ENCODE peak calls at places on chromosomes 3 and 15, in six cellular contexts. H is ovary, P is AG10803, V is cardiac muscle cell, L is progenitor cell of endocrine pancreas, R is GM10248. T is an unnamed sample.

GRCh38 chr3:125381314-125381713 is 6.2 kb upstream of the ZNF148 start:
- DNase-seq in L (no peak), V (no peak), R (no peak), P (peak), H (no peak), T (no peak)

GRCh38 chr3:180640987-180641386 is 38.3 kb downstream of the CCDC39 start:
- DNase-seq in V (no peak), H (no peak), P (no peak), L (no peak), R (no peak), T (no peak)

GRCh38 chr15:57541271-57541670 is 50.4 kb upstream of the MYZAP start:
- DNase-seq in P (no peak), R (no peak), V (no peak), H (no peak), L (no peak), T (no peak)

GRCh38 chr15:37109151-37109912 is 9.0 kb upstream of the MEIS2 start:
- DNase-seq in P (no peak), V (no peak), L (no peak), R (no peak), H (no peak), T (no peak)

GRCh38 chr3:183802989-183803388 is 22.4 kb downstream of the MAP6D1 start:
- DNase-seq in P (no peak), R (no peak), V (no peak), H (no peak), L (no peak), T (peak)

GRCh38 chr3:27883266-27883665 is 161.1 kb upstream of the EOMES start:
- DNase-seq in P (no peak), R (no peak), V (no peak), L (no peak), H (no peak), T (no peak)

GRCh38 chr15:44157679-44158078 is 37.4 kb downstream of the FRMD5 start:
- DNase-seq in R (no peak), L (no peak), H (no peak), P (peak), V (no peak), T (no peak)

GRCh38 chr15:55358471-55358870 is 39.4 kb downstream of the PIGB start:
- DNase-seq in H (no peak), V (no peak), P (no peak), L (no peak), R (no peak), T (no peak)

GRCh38 chr15:76468722-76469121 is 132.1 kb downstream of the ISL2 start:
- DNase-seq in H (no peak), P (no peak), L (no peak), R (no peak), V (no peak), T (no peak)

GRCh38 chr3:153285194-153285641 is 123.2 kb downstream of the RAP2B start:
- DNase-seq in L (no peak), V (peak), H (no peak), R (no peak), P (peak), T (no peak)

GRCh38 chr3:107846282-107846852 is 244.5 kb downstream of the CD47 start:
- DNase-seq in V (peak), R (peak), H (peak), L (peak), P (peak), T (peak)

GRCh38 chr15:42284551-42284950 is 11.3 kb upstream of the TMEM87A start:
- DNase-seq in L (no peak), R (no peak), V (no peak), P (no peak), H (no peak), T (no peak)

GRCh38 chr3:145899229-145899628 is 261.8 kb downstream of the PLOD2 start:
- DNase-seq in H (no peak), P (no peak), L (no peak), V (no peak), R (no peak), T (no peak)

GRCh38 chr3:39099242-39099641 is 8.2 kb downstream of the GORASP1 start:
- DNase-seq in P (no peak), L (no peak), V (no peak), H (no peak), R (no peak), T (no peak)

DNA sequence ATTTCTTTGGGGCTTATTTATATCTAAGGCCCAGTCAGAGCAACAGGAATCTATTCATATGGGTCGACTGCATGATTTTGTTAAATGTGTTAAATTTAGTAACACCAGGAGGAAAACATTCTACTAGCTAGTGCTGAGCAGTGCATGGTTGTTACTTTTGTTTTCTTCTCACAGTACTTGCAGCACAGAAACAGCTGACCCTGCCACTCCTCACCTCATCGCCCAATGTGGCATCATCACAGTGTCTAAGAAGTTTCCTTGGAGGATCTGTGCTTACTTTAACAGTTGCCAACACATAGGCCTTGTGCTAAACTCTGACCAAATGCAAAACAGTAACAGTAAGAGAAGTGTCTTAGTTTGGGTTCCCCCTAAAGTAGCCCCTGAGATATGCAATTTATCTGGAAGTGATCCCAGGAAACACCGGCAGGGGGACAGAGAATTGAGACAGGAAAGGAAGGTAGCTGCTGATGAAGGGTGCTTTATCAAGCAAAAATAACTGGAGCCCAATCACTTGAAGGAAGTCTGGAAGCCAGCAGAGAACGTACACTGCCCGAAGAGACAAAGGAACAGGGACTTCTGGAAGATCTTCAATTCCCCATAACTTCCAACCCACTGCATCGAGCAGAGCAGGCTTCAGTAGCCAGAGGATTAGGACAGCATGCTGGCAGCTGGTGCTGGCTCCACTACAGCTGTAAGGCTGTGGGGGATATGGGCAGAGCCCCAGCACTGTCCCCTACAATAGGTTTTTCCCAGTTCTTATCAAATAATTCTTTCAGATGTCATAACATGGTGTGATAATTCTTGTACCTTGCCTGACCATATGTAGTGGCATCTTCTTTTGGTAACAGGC is 36.0 kb upstream of the ULK4 start:
- DNase-seq in P (no peak), R (no peak), L (no peak), H (no peak), V (peak), T (no peak)
- TF ChIP-seq CTCF in P (peak), R (no peak), L (peak), H (no peak), V (peak), T (peak)

DNA sequence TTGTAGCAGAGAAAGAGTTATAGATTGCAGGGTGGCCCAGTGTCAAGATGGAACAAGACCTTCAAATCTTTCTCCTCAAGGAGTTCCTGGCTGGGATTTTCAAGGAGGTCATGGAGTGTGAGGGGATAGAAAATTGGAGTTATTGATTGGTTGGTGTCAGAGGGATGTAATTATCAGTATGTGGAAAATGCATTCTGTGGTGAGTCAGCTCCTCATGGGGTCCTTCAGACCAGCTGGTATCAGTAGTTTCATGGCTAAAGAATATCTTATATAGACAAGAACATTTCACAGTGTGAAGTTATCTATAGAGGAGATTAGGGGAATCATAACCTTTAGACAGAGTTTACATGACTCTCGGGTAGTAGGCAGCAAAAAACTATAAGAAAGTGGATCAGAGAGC is 1114.0 kb upstream of the GBE1 start:
- DNase-seq in H (no peak), P (no peak), L (no peak), R (no peak), V (no peak), T (no peak)
- TF ChIP-seq CTCF in H (no peak), P (no peak), L (no peak), R (no peak), V (no peak), T (no peak)

GRCh38 chr3:59463253-59463652 is 413.4 kb upstream of the CFAP20DC start:
- DNase-seq in P (no peak), L (no peak), R (no peak), H (no peak), V (no peak), T (no peak)
- TF ChIP-seq CTCF in P (no peak), L (no peak), R (no peak), H (no peak), V (no peak), T (no peak)

GRCh38 chr15:71154607-71155200 is 39.4 kb downstream of the THSD4 start:
- DNase-seq in V (no peak), P (no peak), H (no peak), L (no peak), R (no peak), T (no peak)

GRCh38 chr15:71151061-71151460 is 35.8 kb downstream of the THSD4 start:
- DNase-seq in V (no peak), H (no peak), R (no peak), L (no peak), P (peak), T (no peak)

GRCh38 chr15:71152542-71152941 is 37.3 kb downstream of the THSD4 start:
- DNase-seq in H (no peak), P (no peak), R (no peak), L (no peak), V (peak), T (no peak)

GRCh38 chr15:71155534-71155933 is 40.3 kb downstream of the THSD4 start:
- DNase-seq in V (no peak), L (no peak), R (no peak), P (no peak), H (no peak), T (no peak)

GRCh38 chr15:71153823-71154524 is 38.7 kb downstream of the THSD4 start:
- DNase-seq in R (no peak), L (no peak), V (peak), H (no peak), P (peak), T (no peak)
- TF ChIP-seq CTCF in R (no peak), L (no peak), V (no peak), H (no peak), P (no peak), T (no peak)

DNA sequence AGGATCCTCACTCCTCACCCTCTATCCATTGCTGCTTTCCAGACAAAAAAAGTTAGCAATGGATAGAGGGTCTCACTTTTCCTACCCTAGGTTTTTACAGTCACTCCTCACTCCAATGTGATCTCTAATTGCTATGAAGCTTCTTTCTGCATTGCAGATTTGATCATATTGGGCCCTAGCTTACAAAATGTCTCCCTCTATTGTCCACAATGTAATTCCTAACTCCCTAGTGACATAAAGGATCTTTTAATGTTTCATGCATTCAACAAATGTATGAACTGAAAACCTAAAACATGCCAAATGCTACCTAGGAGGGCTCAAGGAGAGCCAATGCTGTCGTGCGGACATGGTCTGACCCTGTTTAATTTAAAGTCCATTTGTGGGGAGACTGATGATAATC is 234.8 kb downstream of the CADM2 start:
- DNase-seq in L (no peak), V (no peak), H (no peak), R (no peak), P (no peak), T (no peak)
- TF ChIP-seq CTCF in L (no peak), V (no peak), H (no peak), R (no peak), P (no peak), T (no peak)

DNA sequence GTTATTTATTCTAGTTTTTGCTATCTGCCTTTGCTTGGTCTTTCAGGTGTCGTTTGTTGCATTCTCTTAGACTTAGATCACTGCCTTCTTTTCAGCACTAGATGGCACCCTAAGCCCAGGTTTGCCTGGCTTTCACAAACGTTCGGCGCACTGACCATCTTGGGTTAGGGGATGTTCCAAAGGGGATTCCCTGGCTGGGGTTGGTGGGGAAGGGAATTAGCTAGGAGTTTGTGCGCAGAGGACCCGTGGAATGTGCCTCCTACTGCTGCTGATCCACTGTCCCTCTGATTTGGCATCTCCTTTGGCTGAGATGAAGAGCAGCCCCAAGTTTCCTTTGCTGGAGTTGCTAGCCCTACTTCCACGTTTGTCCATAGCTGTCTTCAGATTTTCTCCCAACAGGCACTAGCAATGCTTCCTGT is 33.9 kb downstream of the PFN2 start:
- DNase-seq in P (peak), V (peak), H (no peak), L (peak), R (peak), T (peak)
- TF ChIP-seq CTCF in P (peak), V (peak), H (no peak), L (peak), R (peak), T (peak)

GRCh38 chr3:25527796-25528195 is 99.7 kb downstream of the RARB start:
- DNase-seq in P (peak), H (no peak), R (no peak), V (no peak), L (no peak), T (no peak)
- TF ChIP-seq CTCF in P (no peak), H (no peak), R (no peak), V (no peak), L (no peak), T (no peak)

GRCh38 chr3:50154840-50155490 is at the start of gene SEMA3F:
- DNase-seq in P (peak), V (peak), H (peak), L (peak), R (peak), T (peak)
- TF ChIP-seq CTCF in P (no peak), V (no peak), H (no peak), L (peak), R (no peak), T (no peak)

DNA sequence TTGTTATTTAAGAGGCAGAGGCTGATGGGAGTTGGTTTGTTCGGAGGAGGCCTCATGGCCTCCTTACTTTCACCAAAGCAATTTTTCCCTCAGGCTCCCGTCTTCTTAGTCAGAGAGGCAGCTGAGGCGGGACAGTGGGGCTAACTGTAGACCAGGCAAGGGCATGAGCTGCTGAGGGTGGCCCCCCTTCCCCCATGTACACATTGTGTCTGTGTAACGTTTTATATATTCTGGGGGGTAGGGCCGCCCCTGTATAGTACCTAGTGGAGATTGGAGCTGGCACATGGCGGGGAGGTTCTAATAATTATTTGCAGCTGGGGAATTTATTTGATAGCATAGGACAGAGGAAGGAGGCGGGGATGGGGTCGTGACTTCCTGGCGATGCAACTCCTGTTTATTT is 35.1 kb downstream of the NGRN start:
- DNase-seq in P (no peak), H (no peak), R (no peak), V (no peak), L (no peak), T (no peak)
- TF ChIP-seq CTCF in P (no peak), H (no peak), R (no peak), V (no peak), L (no peak), T (no peak)

T was measured in body of pancreas.